ENCODE peak calls at places on chromosomes 1 and 21, in six cellular contexts. H is esophagus squamous epithelium; G is CD8-positive, alpha-beta T cell; B is neuronal stem cell; Z is ovary; T is iPS DF 6.9. R is an unnamed sample.
A peak's percentile ranks its signal among the peaks of the same experiment; 100 is the strongest.

GRCh38 chr1:66564250-66564649 is 30.3 kb downstream of the SGIP1 start:
- DNase-seq in H (no peak), G (no peak), B (no peak), Z (no peak), T (no peak), R (no peak)

GRCh38 chr21:32560896-32561295 is 24.4 kb downstream of the TCP10L start:
- DNase-seq in H (no peak), G (no peak), B (no peak), Z (no peak), T (no peak), R (no peak)

GRCh38 chr21:27700974-27701614 is 734.2 kb upstream of the ADAMTS5 start:
- DNase-seq in H (no peak), G (peak; percentile 14), B (peak; percentile 69), Z (peak; percentile 90), T (peak; percentile 48), R (peak; percentile 88)

GRCh38 chr1:85372683-85373446 is 92.1 kb downstream of the DDAH1 start:
- DNase-seq in H (no peak), G (no peak), B (no peak), Z (no peak), T (no peak), R (no peak)

GRCh38 chr1:154791292-154792278 is 78.5 kb downstream of the KCNN3 start:
- DNase-seq in H (no peak), G (peak; percentile 73), B (no peak), Z (no peak), T (no peak), R (no peak)

GRCh38 chr1:44827197-44828002 is 15.7 kb downstream of the PTCH2 start:
- DNase-seq in H (no peak), G (no peak), B (no peak), Z (peak; percentile 40), T (no peak), R (no peak)

GRCh38 chr1:64598100-64598571 is 128.2 kb downstream of the CACHD1 start:
- DNase-seq in H (no peak), G (no peak), B (peak; percentile 20), Z (no peak), T (no peak), R (no peak)

GRCh38 chr1:183449223-183449770 is 23.0 kb upstream of the SMG7 start:
- DNase-seq in H (no peak), G (no peak), B (no peak), Z (no peak), T (no peak), R (no peak)

GRCh38 chr1:152190589-152190988 is 31.6 kb upstream of the RPTN start:
- DNase-seq in H (no peak), G (no peak), B (no peak), Z (no peak), T (no peak), R (no peak)

GRCh38 chr1:103525114-103525606 is 339 bp upstream of the RNPC3 start:
- DNase-seq in H (peak; percentile 39), G (no peak), B (peak; percentile 40), Z (no peak), T (peak; percentile 7), R (no peak)

GRCh38 chr1:84433253-84434080 is 35.2 kb downstream of the DNASE2B start:
- DNase-seq in H (no peak), G (peak; percentile 36), B (peak; percentile 48), Z (no peak), T (peak; percentile 25), R (peak; percentile 53)

GRCh38 chr1:93613895-93614294 is 67.7 kb downstream of the BCAR3 start:
- DNase-seq in H (no peak), G (no peak), B (no peak), Z (peak; percentile 71), T (no peak), R (peak; percentile 38)
- H3K4me3 ChIP-seq in H (peak overlapping the region; percentile 53), G (no peak overlapping the region), B (no peak overlapping the region), Z (peak overlapping the region; percentile 18), T (no peak overlapping the region), R (peak overlapping the region; percentile 56)

DNA sequence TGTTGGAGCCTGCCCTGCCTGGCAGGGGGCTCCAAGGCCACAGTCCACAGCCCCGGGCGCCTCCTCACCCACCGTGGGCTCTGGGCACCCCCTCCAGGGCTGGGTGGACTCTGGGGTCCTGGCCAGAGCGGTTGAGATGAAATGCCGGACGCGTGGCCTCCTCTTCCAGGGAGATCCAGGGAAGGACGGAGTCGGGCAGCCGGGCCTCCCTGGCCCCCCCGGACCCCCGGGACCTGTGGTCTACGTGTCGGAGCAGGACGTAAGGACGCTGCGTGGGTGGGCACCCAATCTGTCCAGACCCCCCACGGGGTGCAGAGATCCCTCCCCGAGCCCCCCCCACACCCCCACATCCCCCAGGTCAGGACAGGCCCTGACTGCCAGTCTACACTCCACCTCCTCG is 51.2 kb downstream of the SLC19A1 start:
- DNase-seq in H (no peak), G (no peak), B (no peak), Z (no peak), T (no peak), R (no peak)
- H3K27ac ChIP-seq in H (no peak overlapping the region), G (no peak overlapping the region), B (no peak overlapping the region), Z (no peak overlapping the region), T (no peak overlapping the region), R (no peak overlapping the region)

DNA sequence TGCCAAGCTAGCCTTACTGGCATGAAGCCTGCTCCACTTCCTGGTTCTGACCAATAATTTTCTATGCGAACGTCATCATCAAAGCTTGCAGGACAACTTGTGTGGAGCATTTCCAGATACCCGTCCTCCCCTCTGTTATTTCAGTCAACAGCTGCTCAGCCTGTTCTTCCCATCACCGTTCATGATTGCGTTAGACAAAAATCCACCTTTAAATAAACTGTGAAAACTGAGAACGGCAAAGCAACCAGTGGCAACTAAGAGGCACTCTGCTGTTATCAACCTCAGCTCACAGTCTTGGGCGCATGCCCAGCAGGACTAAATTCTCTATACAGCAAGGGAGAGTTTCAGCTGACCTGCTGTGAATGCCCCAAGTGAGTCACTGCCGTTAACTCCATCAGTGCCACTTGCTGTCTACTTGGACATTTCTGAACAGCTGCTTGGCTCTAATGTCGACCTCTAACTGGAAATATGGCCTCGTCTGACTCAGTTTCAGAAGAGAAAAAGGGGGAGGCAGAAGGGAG is 207.4 kb upstream of the RUNX1 start:
- DNase-seq in H (no peak), G (no peak), B (peak; percentile 17), Z (peak; percentile 86), T (no peak), R (peak; percentile 83)
- H3K4me3 ChIP-seq in H (peak overlapping the region; percentile 45), G (no peak overlapping the region), B (no peak overlapping the region), Z (no peak overlapping the region), T (no peak overlapping the region), R (peak overlapping the region; percentile 17)

DNA sequence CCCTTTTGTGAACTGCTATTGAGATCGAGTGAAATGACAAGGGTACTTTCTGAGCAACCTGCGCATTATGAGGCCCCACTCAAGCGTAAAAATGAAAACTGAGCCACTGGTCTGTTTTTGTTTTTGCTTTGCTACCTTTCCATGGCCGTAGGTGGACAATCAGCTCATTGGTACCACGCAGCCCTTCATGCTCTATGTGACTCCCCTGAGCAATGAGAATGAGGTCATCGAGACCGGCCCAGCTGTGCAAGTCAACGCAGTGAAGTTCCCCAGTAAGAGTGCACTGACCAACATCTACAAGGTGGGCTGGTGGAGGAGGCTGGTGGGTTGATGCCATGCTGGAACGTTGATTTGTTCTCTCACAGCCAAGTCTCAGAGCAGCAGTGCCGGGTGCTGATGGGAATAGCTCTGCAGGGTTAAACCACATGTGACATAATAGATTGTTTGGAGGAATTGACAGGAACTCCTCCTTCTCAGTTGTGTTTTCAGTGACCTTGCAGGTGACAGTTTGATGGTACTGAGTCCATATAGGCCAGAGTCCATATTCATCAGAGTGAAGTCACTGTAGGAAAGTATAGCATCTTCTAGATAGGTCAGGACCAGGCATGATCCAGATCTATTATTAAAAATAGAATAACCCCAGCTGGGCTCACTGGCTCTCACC is 170.3 kb downstream of the VPS13D start:
- DNase-seq in H (no peak), G (no peak), B (no peak), Z (no peak), T (no peak), R (no peak)
- H3K27ac ChIP-seq in H (no peak overlapping the region), G (no peak overlapping the region), B (no peak overlapping the region), Z (no peak overlapping the region), T (no peak overlapping the region), R (no peak overlapping the region)

GRCh38 chr1:225888898-225889690 is at the start of gene LEFTY1:
- DNase-seq in H (no peak), G (no peak), B (no peak), Z (no peak), T (no peak), R (no peak)

GRCh38 chr1:225888289-225888897 is 553 bp downstream of the LEFTY1 start:
- DNase-seq in H (no peak), G (no peak), B (no peak), Z (no peak), T (no peak), R (no peak)

GRCh38 chr1:225886159-225887029 is 2.6 kb downstream of the LEFTY1 start:
- DNase-seq in H (no peak), G (no peak), B (no peak), Z (no peak), T (no peak), R (no peak)

GRCh38 chr1:225885336-225885735 is 3.2 kb upstream of the TMEM63A start:
- DNase-seq in H (no peak), G (no peak), B (no peak), Z (no peak), T (no peak), R (no peak)

DNA sequence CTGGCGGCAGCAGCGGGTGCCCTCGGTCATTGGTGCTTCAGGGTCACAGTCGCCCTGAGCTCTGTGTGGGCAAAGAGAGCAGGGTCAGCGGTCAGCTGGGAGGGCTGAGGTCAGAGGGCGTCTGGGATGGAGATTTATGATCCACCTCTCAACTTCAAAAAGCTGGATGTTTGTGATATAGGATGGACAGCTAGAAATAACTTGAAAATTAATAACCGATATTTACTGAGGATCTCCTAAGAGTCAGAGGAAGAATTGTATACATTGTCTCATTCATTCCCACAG is 2.0 kb downstream of the LEFTY1 start:
- DNase-seq in H (no peak), G (no peak), B (no peak), Z (no peak), T (no peak), R (no peak)
- H3K4me3 ChIP-seq in H (no peak overlapping the region), G (no peak overlapping the region), B (no peak overlapping the region), Z (no peak overlapping the region), T (no peak overlapping the region), R (no peak overlapping the region)

GRCh38 chr1:86516366-86516765 is 30.5 kb upstream of the CLCA4 start:
- DNase-seq in H (no peak), G (no peak), B (no peak), Z (no peak), T (no peak), R (no peak)

GRCh38 chr1:86515597-86515996 is 31.3 kb upstream of the CLCA4 start:
- DNase-seq in H (no peak), G (no peak), B (no peak), Z (no peak), T (no peak), R (no peak)

GRCh38 chr1:86521522-86521891 is 25.4 kb upstream of the CLCA4 start:
- DNase-seq in H (no peak), G (no peak), B (no peak), Z (no peak), T (no peak), R (no peak)

GRCh38 chr1:86520789-86521521 is 25.9 kb upstream of the CLCA4 start:
- DNase-seq in H (no peak), G (no peak), B (no peak), Z (no peak), T (no peak), R (no peak)

DNA sequence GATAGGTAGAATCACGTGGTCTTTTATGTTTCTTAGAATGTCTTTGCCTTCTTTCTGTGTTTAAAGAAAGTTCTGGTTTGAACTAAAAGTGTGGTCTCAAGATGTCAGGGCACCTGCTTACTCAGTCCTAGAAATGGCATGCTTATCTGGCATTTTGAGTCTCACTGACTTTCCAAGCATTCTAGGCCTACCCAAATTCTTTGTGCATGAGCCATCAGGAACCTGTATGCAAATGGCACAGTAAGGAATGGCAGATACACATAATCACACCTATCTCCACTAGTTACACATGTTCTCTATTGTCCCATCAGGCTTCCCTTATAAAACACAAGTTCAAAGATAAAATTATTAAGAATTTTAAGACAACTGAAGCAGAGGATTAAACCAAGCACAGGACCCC is 29.5 kb upstream of the CLCA4 start:
- DNase-seq in H (no peak), G (no peak), B (no peak), Z (no peak), T (no peak), R (no peak)
- H3K27ac ChIP-seq in H (peak overlapping the region; percentile 54), G (no peak overlapping the region), B (no peak overlapping the region), Z (no peak overlapping the region), T (no peak overlapping the region), R (no peak overlapping the region)

R was measured in heart right ventricle.